ENCODE peak calls at places on chromosomes 16 and 17, in five cellular contexts. One of them, this sample, is unnamed.

GRCh38 chr17:39150795-39151679 is at the start of gene PLXDC1:
- DNase-seq in suprapubic skin: no peak
- DNase-seq in Peyer's patch: no peak
- DNase-seq in body of pancreas: no peak
- DNase-seq in A549: no peak
- DNase-seq in this sample: no peak

GRCh38 chr16:27839419-27839818 is 224.1 kb downstream of the GSG1L start:
- DNase-seq in suprapubic skin: no peak
- DNase-seq in Peyer's patch: no peak
- DNase-seq in body of pancreas: no peak
- DNase-seq in A549: no peak
- DNase-seq in this sample: no peak

GRCh38 chr17:36600477-36600876 is 906 bp upstream of the MRM1 start:
- DNase-seq in suprapubic skin: no peak
- DNase-seq in Peyer's patch: no peak
- DNase-seq in body of pancreas: no peak
- DNase-seq in A549: no peak
- DNase-seq in this sample: no peak

GRCh38 chr17:42698736-42699414 is 16.5 kb downstream of the CNTNAP1 start:
- DNase-seq in suprapubic skin: peak; percentile 56
- DNase-seq in Peyer's patch: no peak
- DNase-seq in body of pancreas: peak; percentile 26
- DNase-seq in A549: no peak
- DNase-seq in this sample: no peak

GRCh38 chr16:972316-973002 is 1.7 kb upstream of the LMF1 start:
- DNase-seq in suprapubic skin: peak; percentile 65
- DNase-seq in Peyer's patch: no peak
- DNase-seq in body of pancreas: peak; percentile 68
- DNase-seq in A549: no peak
- DNase-seq in this sample: no peak

GRCh38 chr17:79364695-79365094 is 246.2 kb downstream of the RBFOX3 start:
- DNase-seq in suprapubic skin: no peak
- DNase-seq in Peyer's patch: no peak
- DNase-seq in body of pancreas: no peak
- DNase-seq in A549: no peak
- DNase-seq in this sample: no peak

GRCh38 chr17:2393954-2394749 is 6.7 kb downstream of the MNT start:
- DNase-seq in suprapubic skin: peak; percentile 78
- DNase-seq in Peyer's patch: no peak
- DNase-seq in body of pancreas: no peak
- DNase-seq in A549: no peak
- DNase-seq in this sample: no peak

GRCh38 chr16:86575754-86576557 is 2.4 kb upstream of the FOXL1 start:
- DNase-seq in suprapubic skin: peak; percentile 46
- DNase-seq in Peyer's patch: peak; percentile 79
- DNase-seq in body of pancreas: peak; percentile 73
- DNase-seq in A549: peak; percentile 67
- DNase-seq in this sample: peak; percentile 90

GRCh38 chr17:14308965-14309879 is 8.3 kb downstream of the HS3ST3B1 start:
- DNase-seq in suprapubic skin: peak; percentile 87
- DNase-seq in Peyer's patch: peak; percentile 94
- DNase-seq in body of pancreas: peak; percentile 95
- DNase-seq in A549: peak; percentile 43
- DNase-seq in this sample: peak; percentile 61

GRCh38 chr17:35241520-35241919 is 1.4 kb upstream of the SLFN5 start:
- DNase-seq in suprapubic skin: no peak
- DNase-seq in Peyer's patch: peak; percentile 51
- DNase-seq in body of pancreas: no peak
- DNase-seq in A549: no peak
- DNase-seq in this sample: no peak

GRCh38 chr16:11333696-11334095 is 11.6 kb upstream of the RMI2 start:
- DNase-seq in suprapubic skin: no peak
- DNase-seq in Peyer's patch: no peak
- DNase-seq in body of pancreas: no peak
- DNase-seq in A549: no peak
- DNase-seq in this sample: no peak

GRCh38 chr17:81385320-81386111 is 9.7 kb upstream of the BAHCC1 start:
- DNase-seq in suprapubic skin: no peak
- DNase-seq in Peyer's patch: peak; percentile 64
- DNase-seq in body of pancreas: no peak
- DNase-seq in A549: no peak
- DNase-seq in this sample: no peak

GRCh38 chr16:84614914-84615813 is 2.7 kb downstream of the COTL1 start:
- DNase-seq in suprapubic skin: no peak
- DNase-seq in Peyer's patch: no peak
- DNase-seq in body of pancreas: no peak
- DNase-seq in A549: no peak
- DNase-seq in this sample: no peak

GRCh38 chr17:73228748-73229236 is 32.9 kb downstream of the CPSF4L start:
- DNase-seq in suprapubic skin: peak; percentile 76
- DNase-seq in Peyer's patch: peak; percentile 76
- DNase-seq in body of pancreas: peak; percentile 88
- DNase-seq in A549: peak; percentile 86
- DNase-seq in this sample: peak; percentile 52

GRCh38 chr17:50027639-50028206 is 28.2 kb upstream of the ITGA3 start:
- DNase-seq in suprapubic skin: no peak
- DNase-seq in Peyer's patch: peak; percentile 60
- DNase-seq in body of pancreas: peak; percentile 55
- DNase-seq in A549: peak; percentile 98
- DNase-seq in this sample: no peak

GRCh38 chr16:55494994-55495421 is 13.9 kb upstream of the LPCAT2 start:
- DNase-seq in suprapubic skin: peak; percentile 66
- DNase-seq in Peyer's patch: no peak
- DNase-seq in body of pancreas: peak; percentile 72
- DNase-seq in A549: no peak
- DNase-seq in this sample: no peak

GRCh38 chr16:69858196-69859104 is 92.7 kb upstream of the CLEC18A start:
- DNase-seq in suprapubic skin: no peak
- DNase-seq in Peyer's patch: no peak
- DNase-seq in body of pancreas: no peak
- DNase-seq in A549: no peak
- DNase-seq in this sample: no peak

GRCh38 chr17:76166906-76167305 is 25.9 kb upstream of the FOXJ1 start:
- DNase-seq in suprapubic skin: no peak
- DNase-seq in Peyer's patch: no peak
- DNase-seq in body of pancreas: no peak
- DNase-seq in A549: no peak
- DNase-seq in this sample: no peak

GRCh38 chr17:62963296-62963695 is 2.7 kb upstream of the TANC2 start:
- DNase-seq in suprapubic skin: no peak
- DNase-seq in Peyer's patch: no peak
- DNase-seq in body of pancreas: no peak
- DNase-seq in A549: peak; percentile 75
- DNase-seq in this sample: no peak

GRCh38 chr16:68265078-68265925 is 976 bp downstream of the SLC7A6 start:
- DNase-seq in suprapubic skin: peak; percentile 83
- DNase-seq in Peyer's patch: peak; percentile 78
- DNase-seq in body of pancreas: peak; percentile 42
- DNase-seq in A549: peak; percentile 84
- DNase-seq in this sample: peak; percentile 57

GRCh38 chr16:9105189-9105588 is 13.7 kb downstream of the HAPSTR1 start:
- DNase-seq in suprapubic skin: no peak
- DNase-seq in Peyer's patch: no peak
- DNase-seq in body of pancreas: no peak
- DNase-seq in A549: no peak
- DNase-seq in this sample: no peak

GRCh38 chr17:76385892-76386786 is 1.7 kb downstream of the SPHK1 start:
- DNase-seq in suprapubic skin: peak; percentile 91
- DNase-seq in Peyer's patch: peak; percentile 92
- DNase-seq in body of pancreas: peak; percentile 82
- DNase-seq in A549: peak; percentile 98
- DNase-seq in this sample: peak; percentile 83

GRCh38 chr17:2949469-2950044 is 113.8 kb downstream of the OR1D5 start:
- DNase-seq in suprapubic skin: peak; percentile 71
- DNase-seq in Peyer's patch: peak; percentile 83
- DNase-seq in body of pancreas: peak; percentile 46
- DNase-seq in A549: peak; percentile 87
- DNase-seq in this sample: no peak

GRCh38 chr17:77036136-77036840 is 104.5 kb upstream of the SEC14L1 start:
- DNase-seq in suprapubic skin: no peak
- DNase-seq in Peyer's patch: no peak
- DNase-seq in body of pancreas: no peak
- DNase-seq in A549: no peak
- DNase-seq in this sample: no peak

GRCh38 chr17:40095944-40096791 is 4.2 kb downstream of the NR1D1 start:
- DNase-seq in suprapubic skin: no peak
- DNase-seq in Peyer's patch: peak; percentile 93
- DNase-seq in body of pancreas: peak; percentile 74
- DNase-seq in A549: no peak
- DNase-seq in this sample: no peak

GRCh38 chr17:81899514-81900166 is 2.4 kb upstream of the NPB start:
- DNase-seq in suprapubic skin: peak; percentile 60
- DNase-seq in Peyer's patch: no peak
- DNase-seq in body of pancreas: no peak
- DNase-seq in A549: no peak
- DNase-seq in this sample: no peak

GRCh38 chr17:75679706-75680201 is 12.6 kb downstream of the SAP30BP start:
- DNase-seq in suprapubic skin: no peak
- DNase-seq in Peyer's patch: peak; percentile 74
- DNase-seq in body of pancreas: peak; percentile 39
- DNase-seq in A549: peak; percentile 83
- DNase-seq in this sample: peak; percentile 41

GRCh38 chr17:31693433-31694210 is 165.4 kb downstream of the COPRS start:
- DNase-seq in suprapubic skin: no peak
- DNase-seq in Peyer's patch: no peak
- DNase-seq in body of pancreas: no peak
- DNase-seq in A549: no peak
- DNase-seq in this sample: no peak

GRCh38 chr16:84851192-84852127 is 31.7 kb downstream of the CRISPLD2 start:
- DNase-seq in suprapubic skin: no peak
- DNase-seq in Peyer's patch: no peak
- DNase-seq in body of pancreas: no peak
- DNase-seq in A549: peak; percentile 73
- DNase-seq in this sample: no peak

DNA sequence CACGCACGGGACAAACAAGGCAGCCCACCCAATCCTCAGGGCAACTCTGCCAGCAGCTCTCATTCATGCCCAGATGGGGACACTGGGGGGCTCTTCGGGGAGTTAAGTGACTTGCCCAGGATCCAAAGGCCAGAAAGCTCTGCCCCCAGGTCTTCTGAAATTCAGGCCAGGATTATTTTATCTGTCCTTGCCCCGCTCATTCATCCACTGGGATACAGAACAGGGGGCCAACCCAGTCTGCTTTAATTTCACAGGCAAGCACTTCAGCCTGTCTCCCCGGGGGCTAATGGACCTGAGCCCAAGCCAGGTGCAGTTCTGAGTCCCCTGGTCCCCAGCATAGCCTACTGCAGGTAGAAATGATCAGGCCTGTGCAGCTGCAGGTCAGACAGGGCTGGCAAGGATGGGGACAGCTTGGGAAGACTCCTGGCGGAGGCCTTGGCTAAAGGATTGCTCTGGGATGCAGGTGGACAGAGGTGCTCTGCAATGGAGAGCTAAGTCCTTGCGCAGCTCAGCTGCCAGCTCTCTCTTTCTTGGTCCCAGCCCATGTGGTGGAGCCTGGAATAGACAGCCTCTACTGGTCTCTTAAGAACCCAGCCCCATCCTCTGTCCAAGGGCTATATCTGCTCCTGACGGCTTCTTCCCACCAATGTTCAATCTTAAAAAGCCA is 766 bp upstream of the B3GNT9 start:
- DNase-seq in suprapubic skin: peak; percentile 57
- DNase-seq in Peyer's patch: no peak
- DNase-seq in body of pancreas: no peak
- DNase-seq in A549: peak; percentile 36
- DNase-seq in this sample: no peak
- H3K4me3 ChIP-seq in suprapubic skin: peak overlapping the region; percentile 61
- H3K4me3 ChIP-seq in Peyer's patch: no peak overlapping the region
- H3K4me3 ChIP-seq in body of pancreas: no peak overlapping the region
- H3K4me3 ChIP-seq in A549: peak overlapping the region; percentile 76
- H3K4me3 ChIP-seq in this sample: no peak overlapping the region

GRCh38 chr16:57540906-57541753 is 1.3 kb upstream of the ADGRG5 start:
- DNase-seq in suprapubic skin: peak; percentile 64
- DNase-seq in Peyer's patch: no peak
- DNase-seq in body of pancreas: no peak
- DNase-seq in A549: no peak
- DNase-seq in this sample: no peak

GRCh38 chr16:57540387-57540786 is 2.1 kb upstream of the ADGRG5 start:
- DNase-seq in suprapubic skin: peak; percentile 33
- DNase-seq in Peyer's patch: no peak
- DNase-seq in body of pancreas: no peak
- DNase-seq in A549: no peak
- DNase-seq in this sample: no peak

GRCh38 chr16:57538235-57538711 is 1.9 kb upstream of the CCDC102A start:
- DNase-seq in suprapubic skin: peak; percentile 52
- DNase-seq in Peyer's patch: no peak
- DNase-seq in body of pancreas: no peak
- DNase-seq in A549: no peak
- DNase-seq in this sample: no peak

GRCh38 chr16:57537596-57538234 is 1.3 kb upstream of the CCDC102A start:
- DNase-seq in suprapubic skin: peak; percentile 24
- DNase-seq in Peyer's patch: no peak
- DNase-seq in body of pancreas: no peak
- DNase-seq in A549: no peak
- DNase-seq in this sample: no peak

GRCh38 chr16:57539072-57539796 is 2.9 kb upstream of the CCDC102A start:
- DNase-seq in suprapubic skin: peak; percentile 21
- DNase-seq in Peyer's patch: no peak
- DNase-seq in body of pancreas: no peak
- DNase-seq in A549: no peak
- DNase-seq in this sample: no peak
- TF ChIP-seq POLR2A in suprapubic skin: no peak
- TF ChIP-seq POLR2A in Peyer's patch: no peak
- TF ChIP-seq POLR2A in body of pancreas: no peak
- TF ChIP-seq POLR2A in A549: no peak
- TF ChIP-seq POLR2A in this sample: no peak

GRCh38 chr17:70076189-70076588 is 1.2 kb downstream of the KCNJ16 start:
- DNase-seq in suprapubic skin: no peak
- DNase-seq in Peyer's patch: no peak
- DNase-seq in body of pancreas: no peak
- DNase-seq in A549: no peak
- DNase-seq in this sample: no peak
- H3K4me3 ChIP-seq in suprapubic skin: no peak overlapping the region
- H3K4me3 ChIP-seq in Peyer's patch: no peak overlapping the region
- H3K4me3 ChIP-seq in body of pancreas: peak overlapping the region; percentile 10
- H3K4me3 ChIP-seq in A549: no peak overlapping the region
- H3K4me3 ChIP-seq in this sample: no peak overlapping the region

DNA sequence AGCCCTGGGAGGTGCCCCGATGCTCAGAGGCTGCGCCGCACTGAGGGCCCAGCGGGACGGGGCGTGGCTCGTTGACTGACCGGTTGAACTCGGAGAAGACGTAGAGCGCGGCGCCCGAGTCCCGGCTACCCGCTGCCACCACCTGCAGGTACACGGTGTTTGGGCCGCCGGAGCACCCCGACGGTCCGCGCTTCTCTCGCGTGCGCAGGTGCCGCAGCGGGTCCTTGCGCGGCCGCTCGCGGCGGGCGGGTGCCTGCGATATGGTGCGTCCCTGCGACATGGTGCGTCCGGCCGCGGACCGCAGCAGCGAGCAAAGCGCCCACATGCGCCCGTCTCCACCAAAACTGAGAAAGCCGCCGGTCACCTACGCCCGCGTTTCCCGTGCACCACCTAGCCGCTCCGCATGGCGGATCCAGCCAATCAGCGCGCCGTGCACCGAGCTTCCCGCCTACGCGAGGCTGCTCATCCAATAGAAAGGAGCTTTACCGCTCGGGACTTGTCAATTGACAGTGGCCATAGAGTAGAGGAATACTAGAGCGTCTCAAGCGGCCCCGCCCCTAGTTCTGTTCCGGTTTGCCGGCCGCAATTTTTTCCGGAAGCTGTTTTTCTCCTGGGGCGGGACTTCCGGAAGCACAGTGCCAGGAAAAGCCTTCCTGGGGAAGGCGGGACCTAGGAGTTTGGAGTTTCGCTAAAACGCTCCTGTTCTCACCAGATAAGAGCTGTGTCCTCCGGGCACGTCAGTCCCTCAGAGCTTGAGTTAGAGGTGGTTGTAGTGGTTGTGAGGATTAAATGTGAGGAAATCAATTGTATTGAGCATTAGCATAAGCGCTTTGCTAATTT is at the start of gene ELAC2:
- DNase-seq in suprapubic skin: peak; percentile 98
- DNase-seq in Peyer's patch: peak; percentile 99
- DNase-seq in body of pancreas: peak; percentile 99
- DNase-seq in A549: peak; percentile 98
- DNase-seq in this sample: peak; percentile 95
- TF ChIP-seq POLR2A in suprapubic skin: no peak
- TF ChIP-seq POLR2A in Peyer's patch: peak; percentile 58
- TF ChIP-seq POLR2A in body of pancreas: peak; percentile 89
- TF ChIP-seq POLR2A in A549: peak; percentile 90
- TF ChIP-seq POLR2A in this sample: peak; percentile 44